ENCODE peak calls at places on chromosomes 1 and 21, in seven cellular contexts. B is spleen, D is GM12878, O is A549, E is Peyer's patch, T is ovary, A is heart left ventricle. F is an unnamed sample. For H3K4me1, the result is how much of the 10 kb centered on the place peaks cover.

GRCh38 chr1:1826356-1827088 is 48.3 kb upstream of the NADK start:
- DNase-seq in T (no peak), E (no peak), A (no peak), D (no peak), B (peak), O (no peak), F (no peak)

GRCh38 chr1:26938659-26939025 is 17.1 kb downstream of the NUDC start:
- DNase-seq in A (no peak), D (no peak), E (no peak), O (no peak), T (no peak), B (peak), F (no peak)

GRCh38 chr1:226697151-226697575 is 41.9 kb downstream of the ITPKB start:
- DNase-seq in T (no peak), D (peak), B (no peak), E (no peak), O (no peak), A (no peak), F (no peak)

GRCh38 chr1:14826172-14826636 is 227.7 kb downstream of the KAZN start:
- DNase-seq in E (peak), D (no peak), A (no peak), B (no peak), T (peak), O (no peak), F (no peak)

GRCh38 chr1:221708076-221708571 is 33.8 kb downstream of the DUSP10 start:
- DNase-seq in T (no peak), E (peak), B (no peak), A (no peak), D (peak), O (no peak), F (no peak)

GRCh38 chr1:65979145-65979544 is 186.4 kb downstream of the PDE4B start:
- DNase-seq in A (no peak), E (no peak), D (no peak), B (no peak), T (no peak), O (peak), F (no peak)

GRCh38 chr1:51378871-51379270 is 48.5 kb upstream of the TTC39A start:
- DNase-seq in E (no peak), T (no peak), A (no peak), O (no peak), D (no peak), B (no peak), F (no peak)

GRCh38 chr1:244181867-244182266 is 130.8 kb downstream of the ZBTB18 start:
- DNase-seq in T (no peak), B (no peak), A (no peak), D (no peak), O (no peak), E (no peak), F (no peak)

GRCh38 chr1:32965251-32965643 is 638 bp upstream of the RNF19B start:
- DNase-seq in A (no peak), T (no peak), O (no peak), B (no peak), D (no peak), E (no peak), F (no peak)

GRCh38 chr1:44609768-44610526 is 64.3 kb downstream of the TMEM53 start:
- DNase-seq in O (no peak), E (no peak), B (peak), T (no peak), A (no peak), D (no peak), F (no peak)

GRCh38 chr1:176205322-176205914 is 1.7 kb downstream of the COP1 start:
- DNase-seq in E (no peak), T (no peak), A (no peak), D (no peak), O (no peak), B (no peak), F (no peak)

GRCh38 chr1:37513795-37514349 is 694 bp downstream of the MEAF6 start:
- DNase-seq in D (no peak), E (peak), O (no peak), A (no peak), T (peak), B (peak), F (peak)

GRCh38 chr1:92310185-92310597 is 11.3 kb downstream of the RPAP2 start:
- DNase-seq in B (no peak), O (no peak), T (no peak), D (no peak), A (no peak), E (no peak), F (no peak)

GRCh38 chr1:56304975-56305374 is 274.4 kb downstream of the PLPP3 start:
- DNase-seq in D (no peak), E (no peak), B (no peak), O (no peak), T (no peak), A (no peak), F (no peak)

GRCh38 chr1:204258213-204259115 is 44.7 kb upstream of the GOLT1A start:
- DNase-seq in A (peak), O (peak), B (peak), D (no peak), T (peak), E (peak), F (peak)

GRCh38 chr1:204410764-204411450 is 710 bp downstream of the PPP1R15B start:
- DNase-seq in E (peak), B (no peak), A (peak), O (no peak), D (no peak), T (no peak), F (peak)

GRCh38 chr1:12153181-12153785 is 13.5 kb upstream of the TNFRSF1B start:
- DNase-seq in D (peak), B (peak), O (no peak), A (peak), E (peak), T (no peak), F (no peak)

GRCh38 chr1:192732787-192733186 is 76.1 kb upstream of the RGS2 start:
- DNase-seq in O (peak), T (no peak), A (no peak), D (no peak), B (no peak), E (no peak), F (no peak)

GRCh38 chr1:194117582-194117981 is 931.2 kb upstream of the B3GALT2 start:
- DNase-seq in E (no peak), T (no peak), B (peak), O (peak), A (no peak), D (no peak), F (no peak)

GRCh38 chr1:38919075-38919474 is 22.6 kb downstream of the RHBDL2 start:
- DNase-seq in B (no peak), E (no peak), D (no peak), A (peak), O (no peak), T (no peak), F (peak)

GRCh38 chr1:100597784-100598183 is 59.8 kb downstream of the GPR88 start:
- DNase-seq in T (no peak), A (no peak), E (no peak), B (no peak), D (no peak), O (no peak), F (no peak)

GRCh38 chr1:193538690-193539089 is 352.3 kb upstream of the B3GALT2 start:
- DNase-seq in E (no peak), A (no peak), B (no peak), T (no peak), D (no peak), O (no peak), F (no peak)

GRCh38 chr1:43962324-43962723 is 7.5 kb upstream of the DPH2 start:
- DNase-seq in T (no peak), D (no peak), E (no peak), B (no peak), O (no peak), A (no peak), F (no peak)

GRCh38 chr1:77825356-77825709 is 45.9 kb downstream of the MIGA1 start:
- DNase-seq in D (peak), O (peak), T (no peak), A (no peak), E (peak), B (no peak), F (peak)

GRCh38 chr1:154755858-154756730 is 114.0 kb downstream of the KCNN3 start:
- DNase-seq in E (no peak), O (peak), T (no peak), D (no peak), A (no peak), B (no peak), F (no peak)

GRCh38 chr1:37389327-37389726 is 85.1 kb upstream of the ZC3H12A start:
- DNase-seq in E (no peak), D (no peak), T (no peak), A (no peak), B (no peak), O (no peak), F (no peak)

GRCh38 chr21:27382404-27382803 is 415.5 kb upstream of the ADAMTS5 start:
- DNase-seq in T (no peak), B (no peak), E (no peak), O (no peak), A (no peak), D (no peak), F (peak)

GRCh38 chr1:225626698-225627097 is 26.2 kb downstream of the ENAH start:
- DNase-seq in E (no peak), T (no peak), O (no peak), D (no peak), A (no peak), B (no peak), F (no peak)

GRCh38 chr1:171741872-171742576 is at the start of gene VAMP4:
- DNase-seq in O (peak), B (peak), T (peak), A (peak), E (peak), D (peak), F (peak)

GRCh38 chr1:234608720-234609527 is 1.1 kb downstream of the IRF2BP2 start:
- DNase-seq in B (peak), A (peak), D (no peak), T (peak), E (peak), O (peak), F (peak)
- H3K27ac ChIP-seq in B (peak), A (peak), D (peak), T (peak), E (peak), O (peak), F (peak)

GRCh38 chr1:209622841-209623829 is 29.1 kb downstream of the LAMB3 start:
- DNase-seq in T (no peak), A (no peak), E (peak), O (no peak), D (no peak), B (no peak), F (no peak)
- H3K4me1 ChIP-seq in T (under half), A (under half), E (under half), O (under half), D (under half), B (under half), F (under half)

GRCh38 chr1:17437260-17438175 is 2.0 kb downstream of the RCC2 start:
- DNase-seq in E (peak), B (peak), A (peak), O (peak), D (no peak), T (peak), F (peak)
- TF ChIP-seq POLR2A in E (no peak), B (no peak), A (no peak), O (no peak), D (peak), T (no peak), F (peak)

DNA sequence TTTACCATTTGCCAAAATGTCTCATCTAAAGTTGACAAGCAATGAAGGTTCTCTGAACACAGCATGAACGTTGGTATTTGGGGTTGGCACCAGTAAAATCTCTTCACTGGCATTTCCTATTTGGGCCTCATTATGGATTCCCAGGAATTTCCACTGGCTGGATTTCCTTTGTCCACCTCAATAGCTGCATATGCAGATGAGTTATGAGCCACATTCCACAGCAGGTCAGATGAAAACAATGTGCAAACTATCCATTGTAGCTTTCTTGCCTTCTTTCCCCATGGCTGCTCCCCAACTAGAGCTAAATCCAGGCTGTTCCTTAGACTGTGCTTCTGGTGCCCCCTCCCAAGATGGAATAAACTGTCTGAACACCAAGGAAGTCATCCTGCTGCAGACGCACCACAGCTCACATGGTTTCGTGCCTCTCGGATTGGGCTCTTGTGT is 168.1 kb upstream of the FGGY start:
- DNase-seq in T (no peak), O (no peak), A (no peak), D (no peak), B (no peak), E (no peak), F (no peak)
- H3K27ac ChIP-seq in T (no peak), O (peak), A (no peak), D (no peak), B (no peak), E (no peak), F (no peak)

DNA sequence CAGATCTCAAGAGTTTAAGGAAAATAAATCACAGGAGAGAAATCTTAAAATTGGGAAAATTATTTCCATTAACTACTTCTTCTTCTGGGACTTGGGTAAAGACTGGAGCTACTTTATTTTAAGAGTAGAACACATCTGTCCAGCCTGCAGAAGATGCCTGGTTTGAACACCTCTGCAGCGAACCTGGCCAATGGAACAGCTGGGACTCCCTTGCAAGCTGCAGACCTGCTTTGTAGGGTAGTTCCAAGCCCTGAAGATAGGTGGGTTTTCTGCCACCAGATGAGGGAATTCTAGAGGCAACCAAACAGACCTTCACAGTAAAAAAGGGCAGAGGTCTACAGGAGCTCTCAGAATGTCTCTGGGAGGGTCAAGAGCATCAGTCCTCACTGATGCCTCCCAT is 86.5 kb upstream of the CACNA1E start:
- DNase-seq in O (no peak), D (no peak), A (no peak), E (no peak), B (no peak), T (no peak), F (no peak)
- H3K4me1 ChIP-seq in O (under half), D (under half), A (under half), E (under half), B (under half), T (under half), F (under half)